ENCODE peak calls at places on chromosomes 13 and 19, in nine cellular contexts. F, R, T, H, B, P, W, E and X are unnamed samples.

GRCh38 chr13:44755872-44756271 is 179.7 kb upstream of the TSC22D1 start:
- DNase-seq in F (no peak), R (no peak), T (no peak), H (no peak), B (no peak), P (no peak), W (peak), E (peak), X (no peak)

GRCh38 chr13:93151277-93151676 is 75.3 kb upstream of the GPC6 start:
- DNase-seq in F (no peak), R (no peak), T (no peak), H (no peak), B (no peak), P (no peak), W (peak), E (peak), X (no peak)

GRCh38 chr13:28494861-28495585 is at the start of gene FLT1:
- DNase-seq in F (peak), R (peak), T (peak), H (no peak), B (no peak), P (peak), W (no peak), E (peak), X (peak)

GRCh38 chr19:2847507-2847906 is 6.2 kb downstream of the ZNF555 start:
- DNase-seq in F (no peak), R (no peak), T (no peak), H (no peak), B (no peak), P (no peak), W (no peak), E (no peak), X (no peak)

GRCh38 chr19:1618157-1619093 is 13.2 kb upstream of the UQCR11 start:
- DNase-seq in F (peak), R (peak), T (no peak), H (no peak), B (no peak), P (no peak), W (no peak), E (peak), X (peak)

GRCh38 chr19:10617409-10618121 is 7.8 kb upstream of the SLC44A2 start:
- DNase-seq in F (no peak), R (no peak), T (no peak), H (no peak), B (no peak), P (no peak), W (peak), E (peak), X (no peak)

GRCh38 chr13:30654430-30654829 is 36.7 kb downstream of the USPL1 start:
- DNase-seq in F (no peak), R (no peak), T (no peak), H (no peak), B (no peak), P (no peak), W (no peak), E (no peak), X (no peak)

GRCh38 chr13:19587635-19588300 is 26.4 kb upstream of the TPTE2 start:
- DNase-seq in F (no peak), R (no peak), T (peak), H (no peak), B (no peak), P (no peak), W (peak), E (peak), X (no peak)

GRCh38 chr13:99926014-99926731 is 45.4 kb downstream of the ZIC5 start:
- DNase-seq in F (no peak), R (no peak), T (peak), H (no peak), B (no peak), P (no peak), W (peak), E (peak), X (no peak)

GRCh38 chr13:77898097-77898496 is 20.5 kb downstream of the EDNRB start:
- DNase-seq in F (no peak), R (no peak), T (no peak), H (no peak), B (no peak), P (no peak), W (peak), E (peak), X (no peak)

GRCh38 chr13:75365724-75366173 is 116.2 kb downstream of the TBC1D4 start:
- DNase-seq in F (no peak), R (no peak), T (no peak), H (no peak), B (no peak), P (no peak), W (peak), E (peak), X (peak)

GRCh38 chr13:98451676-98452105 is 125.2 kb downstream of the STK24 start:
- DNase-seq in F (peak), R (no peak), T (peak), H (no peak), B (no peak), P (no peak), W (peak), E (peak), X (no peak)

GRCh38 chr19:47036233-47036651 is 12.2 kb downstream of the TMEM160 start:
- DNase-seq in F (peak), R (no peak), T (no peak), H (no peak), B (no peak), P (no peak), W (no peak), E (peak), X (no peak)

GRCh38 chr19:14117668-14118164 is at the start of gene PRKACA:
- DNase-seq in F (peak), R (peak), T (peak), H (peak), B (peak), P (peak), W (peak), E (peak), X (peak)

GRCh38 chr13:98979012-98979411 is 1.1 kb upstream of the DOCK9 start:
- DNase-seq in F (no peak), R (no peak), T (no peak), H (no peak), B (no peak), P (no peak), W (no peak), E (no peak), X (no peak)

GRCh38 chr13:109819851-109820250 is 33.5 kb upstream of the IRS2 start:
- DNase-seq in F (no peak), R (no peak), T (no peak), H (no peak), B (no peak), P (no peak), W (no peak), E (no peak), X (no peak)

GRCh38 chr19:51163257-51163656 is 21.2 kb downstream of the SIGLEC7 start:
- DNase-seq in F (no peak), R (no peak), T (no peak), H (no peak), B (no peak), P (no peak), W (no peak), E (no peak), X (no peak)

GRCh38 chr13:96229356-96229755 is 139.4 kb downstream of the HS6ST3 start:
- DNase-seq in F (no peak), R (no peak), T (peak), H (no peak), B (no peak), P (no peak), W (peak), E (peak), X (no peak)

GRCh38 chr19:35449347-35450043 is 1.4 kb downstream of the FFAR2 start:
- DNase-seq in F (no peak), R (no peak), T (no peak), H (no peak), B (no peak), P (no peak), W (no peak), E (no peak), X (no peak)

GRCh38 chr13:75405976-75406703 is 75.8 kb downstream of the TBC1D4 start:
- DNase-seq in F (no peak), R (no peak), T (no peak), H (no peak), B (no peak), P (no peak), W (peak), E (no peak), X (no peak)

GRCh38 chr13:99370476-99371272 is 63.5 kb upstream of the GPR183 start:
- DNase-seq in F (no peak), R (no peak), T (no peak), H (no peak), B (no peak), P (no peak), W (no peak), E (no peak), X (no peak)

GRCh38 chr13:74203576-74203975 is 69.4 kb upstream of the KLF12 start:
- DNase-seq in F (no peak), R (no peak), T (no peak), H (no peak), B (no peak), P (no peak), W (peak), E (peak), X (no peak)

GRCh38 chr13:38463047-38463446 is 113.4 kb downstream of the UFM1 start:
- DNase-seq in F (no peak), R (no peak), T (no peak), H (no peak), B (no peak), P (no peak), W (no peak), E (no peak), X (no peak)

GRCh38 chr19:39111593-39112199 is 13.9 kb upstream of the PAK4 start:
- DNase-seq in F (no peak), R (no peak), T (no peak), H (no peak), B (no peak), P (no peak), W (no peak), E (no peak), X (no peak)

GRCh38 chr13:39321578-39321977 is 281.4 kb downstream of the LHFPL6 start:
- DNase-seq in F (peak), R (no peak), T (no peak), H (no peak), B (no peak), P (no peak), W (peak), E (peak), X (no peak)

GRCh38 chr19:35742121-35742724 is at the start of gene IGFLR1:
- DNase-seq in F (no peak), R (peak), T (no peak), H (no peak), B (peak), P (no peak), W (no peak), E (no peak), X (no peak)

GRCh38 chr19:39843919-39844793 is 2.0 kb downstream of the FBL start:
- DNase-seq in F (no peak), R (no peak), T (no peak), H (no peak), B (no peak), P (no peak), W (peak), E (peak), X (no peak)